ENCODE peak calls at places on chromosomes 12 and 14, in five cellular contexts. One of them, this sample, is unnamed.

GRCh38 chr12:49539406-49540228 is 787 bp downstream of the KCNH3 start:
- DNase-seq in HT-29: no peak
- DNase-seq in CD8-positive, alpha-beta T cell: no peak
- DNase-seq in H4: no peak
- DNase-seq in activated naive CD4-positive, alpha-beta T cell treated with Interleukin-2 at 50 U/mL for 16 hours: no peak
- DNase-seq in this sample: no peak

GRCh38 chr14:66662374-66662773 is 154.4 kb downstream of the GPHN start:
- DNase-seq in HT-29: no peak
- DNase-seq in CD8-positive, alpha-beta T cell: no peak
- DNase-seq in H4: peak; percentile 7
- DNase-seq in activated naive CD4-positive, alpha-beta T cell treated with Interleukin-2 at 50 U/mL for 16 hours: no peak
- DNase-seq in this sample: no peak

GRCh38 chr14:61479746-61480502 is 158.5 kb downstream of the PRKCH start:
- DNase-seq in HT-29: no peak
- DNase-seq in CD8-positive, alpha-beta T cell: no peak
- DNase-seq in H4: no peak
- DNase-seq in activated naive CD4-positive, alpha-beta T cell treated with Interleukin-2 at 50 U/mL for 16 hours: no peak
- DNase-seq in this sample: peak; percentile 60

GRCh38 chr14:59585891-59586554 is 9.4 kb upstream of the CCDC175 start:
- DNase-seq in HT-29: no peak
- DNase-seq in CD8-positive, alpha-beta T cell: no peak
- DNase-seq in H4: peak; percentile 95
- DNase-seq in activated naive CD4-positive, alpha-beta T cell treated with Interleukin-2 at 50 U/mL for 16 hours: no peak
- DNase-seq in this sample: no peak

GRCh38 chr14:100394886-100395672 is 71.9 kb downstream of the SLC25A47 start:
- DNase-seq in HT-29: no peak
- DNase-seq in CD8-positive, alpha-beta T cell: no peak
- DNase-seq in H4: no peak
- DNase-seq in activated naive CD4-positive, alpha-beta T cell treated with Interleukin-2 at 50 U/mL for 16 hours: no peak
- DNase-seq in this sample: no peak

GRCh38 chr14:103483600-103483999 is 39.0 kb downstream of the CKB start:
- DNase-seq in HT-29: no peak
- DNase-seq in CD8-positive, alpha-beta T cell: no peak
- DNase-seq in H4: peak; percentile 76
- DNase-seq in activated naive CD4-positive, alpha-beta T cell treated with Interleukin-2 at 50 U/mL for 16 hours: no peak
- DNase-seq in this sample: no peak

GRCh38 chr14:79581912-79582576 is 629.3 kb downstream of the DIO2 start:
- DNase-seq in HT-29: no peak
- DNase-seq in CD8-positive, alpha-beta T cell: no peak
- DNase-seq in H4: no peak
- DNase-seq in activated naive CD4-positive, alpha-beta T cell treated with Interleukin-2 at 50 U/mL for 16 hours: no peak
- DNase-seq in this sample: no peak

GRCh38 chr12:130026608-130027176 is 122.9 kb upstream of the TMEM132D start:
- DNase-seq in HT-29: peak; percentile 62
- DNase-seq in CD8-positive, alpha-beta T cell: peak; percentile 29
- DNase-seq in H4: peak; percentile 29
- DNase-seq in activated naive CD4-positive, alpha-beta T cell treated with Interleukin-2 at 50 U/mL for 16 hours: peak; percentile 4
- DNase-seq in this sample: peak; percentile 64

GRCh38 chr12:15044461-15044860 is 71.6 kb downstream of the PDE6H start:
- DNase-seq in HT-29: no peak
- DNase-seq in CD8-positive, alpha-beta T cell: no peak
- DNase-seq in H4: no peak
- DNase-seq in activated naive CD4-positive, alpha-beta T cell treated with Interleukin-2 at 50 U/mL for 16 hours: no peak
- DNase-seq in this sample: no peak

GRCh38 chr12:124613151-124613585 is 45.8 kb upstream of the NCOR2 start:
- DNase-seq in HT-29: no peak
- DNase-seq in CD8-positive, alpha-beta T cell: no peak
- DNase-seq in H4: no peak
- DNase-seq in activated naive CD4-positive, alpha-beta T cell treated with Interleukin-2 at 50 U/mL for 16 hours: no peak
- DNase-seq in this sample: no peak

GRCh38 chr12:110689002-110689600 is at the start of gene HVCN1:
- DNase-seq in HT-29: no peak
- DNase-seq in CD8-positive, alpha-beta T cell: peak; percentile 42
- DNase-seq in H4: no peak
- DNase-seq in activated naive CD4-positive, alpha-beta T cell treated with Interleukin-2 at 50 U/mL for 16 hours: peak; percentile 46
- DNase-seq in this sample: peak; percentile 80

GRCh38 chr14:105568859-105569766 is 42.7 kb downstream of the TMEM121 start:
- DNase-seq in HT-29: no peak
- DNase-seq in CD8-positive, alpha-beta T cell: no peak
- DNase-seq in H4: no peak
- DNase-seq in activated naive CD4-positive, alpha-beta T cell treated with Interleukin-2 at 50 U/mL for 16 hours: no peak
- DNase-seq in this sample: peak; percentile 12

GRCh38 chr12:124509676-124510300 is 57.6 kb downstream of the NCOR2 start:
- DNase-seq in HT-29: peak; percentile 83
- DNase-seq in CD8-positive, alpha-beta T cell: no peak
- DNase-seq in H4: peak; percentile 90
- DNase-seq in activated naive CD4-positive, alpha-beta T cell treated with Interleukin-2 at 50 U/mL for 16 hours: no peak
- DNase-seq in this sample: no peak

GRCh38 chr14:75944607-75945241 is 37.1 kb downstream of the TGFB3 start:
- DNase-seq in HT-29: no peak
- DNase-seq in CD8-positive, alpha-beta T cell: no peak
- DNase-seq in H4: no peak
- DNase-seq in activated naive CD4-positive, alpha-beta T cell treated with Interleukin-2 at 50 U/mL for 16 hours: no peak
- DNase-seq in this sample: no peak

GRCh38 chr14:104794099-104794498 is 1.4 kb downstream of the AKT1 start:
- DNase-seq in HT-29: peak; percentile 38
- DNase-seq in CD8-positive, alpha-beta T cell: peak; percentile 44
- DNase-seq in H4: peak; percentile 53
- DNase-seq in activated naive CD4-positive, alpha-beta T cell treated with Interleukin-2 at 50 U/mL for 16 hours: peak; percentile 42
- DNase-seq in this sample: peak; percentile 78

GRCh38 chr14:46717211-46717610 is 65.6 kb upstream of the RPL10L start:
- DNase-seq in HT-29: no peak
- DNase-seq in CD8-positive, alpha-beta T cell: no peak
- DNase-seq in H4: peak; percentile 10
- DNase-seq in activated naive CD4-positive, alpha-beta T cell treated with Interleukin-2 at 50 U/mL for 16 hours: no peak
- DNase-seq in this sample: no peak

GRCh38 chr14:53411110-53411509 is 258.0 kb upstream of the DDHD1 start:
- DNase-seq in HT-29: no peak
- DNase-seq in CD8-positive, alpha-beta T cell: no peak
- DNase-seq in H4: peak; percentile 74
- DNase-seq in activated naive CD4-positive, alpha-beta T cell treated with Interleukin-2 at 50 U/mL for 16 hours: no peak
- DNase-seq in this sample: no peak

GRCh38 chr12:100986595-100987547 is 192.3 kb downstream of the ANO4 start:
- DNase-seq in HT-29: no peak
- DNase-seq in CD8-positive, alpha-beta T cell: no peak
- DNase-seq in H4: no peak
- DNase-seq in activated naive CD4-positive, alpha-beta T cell treated with Interleukin-2 at 50 U/mL for 16 hours: no peak
- DNase-seq in this sample: no peak

GRCh38 chr12:121000530-121000929 is 15.8 kb downstream of the C12orf43 start:
- DNase-seq in HT-29: no peak
- DNase-seq in CD8-positive, alpha-beta T cell: no peak
- DNase-seq in H4: no peak
- DNase-seq in activated naive CD4-positive, alpha-beta T cell treated with Interleukin-2 at 50 U/mL for 16 hours: no peak
- DNase-seq in this sample: no peak

GRCh38 chr12:19857197-19857596 is 417.9 kb downstream of the AEBP2 start:
- DNase-seq in HT-29: no peak
- DNase-seq in CD8-positive, alpha-beta T cell: no peak
- DNase-seq in H4: no peak
- DNase-seq in activated naive CD4-positive, alpha-beta T cell treated with Interleukin-2 at 50 U/mL for 16 hours: no peak
- DNase-seq in this sample: no peak

GRCh38 chr12:69101505-69101904 is 137.9 kb upstream of the CPSF6 start:
- DNase-seq in HT-29: no peak
- DNase-seq in CD8-positive, alpha-beta T cell: no peak
- DNase-seq in H4: peak; percentile 15
- DNase-seq in activated naive CD4-positive, alpha-beta T cell treated with Interleukin-2 at 50 U/mL for 16 hours: no peak
- DNase-seq in this sample: no peak

GRCh38 chr12:6264402-6265037 is 46.0 kb upstream of the PLEKHG6 start:
- DNase-seq in HT-29: peak; percentile 59
- DNase-seq in CD8-positive, alpha-beta T cell: no peak
- DNase-seq in H4: no peak
- DNase-seq in activated naive CD4-positive, alpha-beta T cell treated with Interleukin-2 at 50 U/mL for 16 hours: no peak
- DNase-seq in this sample: no peak

GRCh38 chr14:96117101-96117897 is 78.1 kb downstream of the C14orf132 start:
- DNase-seq in HT-29: no peak
- DNase-seq in CD8-positive, alpha-beta T cell: no peak
- DNase-seq in H4: no peak
- DNase-seq in activated naive CD4-positive, alpha-beta T cell treated with Interleukin-2 at 50 U/mL for 16 hours: no peak
- DNase-seq in this sample: no peak

GRCh38 chr14:61461808-61462275 is 140.5 kb downstream of the PRKCH start:
- DNase-seq in HT-29: peak; percentile 77
- DNase-seq in CD8-positive, alpha-beta T cell: no peak
- DNase-seq in H4: peak; percentile 70
- DNase-seq in activated naive CD4-positive, alpha-beta T cell treated with Interleukin-2 at 50 U/mL for 16 hours: no peak
- DNase-seq in this sample: peak; percentile 62

GRCh38 chr12:68532204-68532886 is 78.4 kb upstream of the RAP1B start:
- DNase-seq in HT-29: no peak
- DNase-seq in CD8-positive, alpha-beta T cell: no peak
- DNase-seq in H4: no peak
- DNase-seq in activated naive CD4-positive, alpha-beta T cell treated with Interleukin-2 at 50 U/mL for 16 hours: no peak
- DNase-seq in this sample: no peak

GRCh38 chr12:55681142-55682077 is 26.3 kb downstream of the ITGA7 start:
- DNase-seq in HT-29: peak; percentile 91
- DNase-seq in CD8-positive, alpha-beta T cell: no peak
- DNase-seq in H4: peak; percentile 90
- DNase-seq in activated naive CD4-positive, alpha-beta T cell treated with Interleukin-2 at 50 U/mL for 16 hours: peak; percentile 4
- DNase-seq in this sample: no peak

GRCh38 chr14:45199246-45199645 is 53.8 kb downstream of the MIS18BP1 start:
- DNase-seq in HT-29: no peak
- DNase-seq in CD8-positive, alpha-beta T cell: no peak
- DNase-seq in H4: no peak
- DNase-seq in activated naive CD4-positive, alpha-beta T cell treated with Interleukin-2 at 50 U/mL for 16 hours: no peak
- DNase-seq in this sample: no peak

GRCh38 chr14:99518441-99519346 is 37.5 kb downstream of the CCNK start:
- DNase-seq in HT-29: peak; percentile 71
- DNase-seq in CD8-positive, alpha-beta T cell: peak; percentile 80
- DNase-seq in H4: peak; percentile 40
- DNase-seq in activated naive CD4-positive, alpha-beta T cell treated with Interleukin-2 at 50 U/mL for 16 hours: peak; percentile 85
- DNase-seq in this sample: peak; percentile 94

GRCh38 chr12:102484732-102485069 is 4.3 kb upstream of the IGF1 start:
- DNase-seq in HT-29: no peak
- DNase-seq in CD8-positive, alpha-beta T cell: no peak
- DNase-seq in H4: no peak
- DNase-seq in activated naive CD4-positive, alpha-beta T cell treated with Interleukin-2 at 50 U/mL for 16 hours: no peak
- DNase-seq in this sample: no peak

GRCh38 chr12:24803406-24804245 is 145.3 kb downstream of the BCAT1 start:
- DNase-seq in HT-29: no peak
- DNase-seq in CD8-positive, alpha-beta T cell: no peak
- DNase-seq in H4: no peak
- DNase-seq in activated naive CD4-positive, alpha-beta T cell treated with Interleukin-2 at 50 U/mL for 16 hours: no peak
- DNase-seq in this sample: no peak

GRCh38 chr14:75372260-75372659 is 55.6 kb upstream of the JDP2 start:
- DNase-seq in HT-29: no peak
- DNase-seq in CD8-positive, alpha-beta T cell: no peak
- DNase-seq in H4: no peak
- DNase-seq in activated naive CD4-positive, alpha-beta T cell treated with Interleukin-2 at 50 U/mL for 16 hours: no peak
- DNase-seq in this sample: no peak

GRCh38 chr12:32843528-32844095 is 53.0 kb downstream of the PKP2 start:
- DNase-seq in HT-29: no peak
- DNase-seq in CD8-positive, alpha-beta T cell: no peak
- DNase-seq in H4: peak; percentile 19
- DNase-seq in activated naive CD4-positive, alpha-beta T cell treated with Interleukin-2 at 50 U/mL for 16 hours: no peak
- DNase-seq in this sample: no peak

GRCh38 chr12:75658286-75658685 is 146.9 kb upstream of the KRR1 start:
- DNase-seq in HT-29: no peak
- DNase-seq in CD8-positive, alpha-beta T cell: no peak
- DNase-seq in H4: no peak
- DNase-seq in activated naive CD4-positive, alpha-beta T cell treated with Interleukin-2 at 50 U/mL for 16 hours: no peak
- DNase-seq in this sample: no peak

GRCh38 chr12:5051913-5052312 is 8.2 kb downstream of the KCNA5 start:
- DNase-seq in HT-29: no peak
- DNase-seq in CD8-positive, alpha-beta T cell: no peak
- DNase-seq in H4: no peak
- DNase-seq in activated naive CD4-positive, alpha-beta T cell treated with Interleukin-2 at 50 U/mL for 16 hours: no peak
- DNase-seq in this sample: no peak

GRCh38 chr12:90287585-90287984 is 578.9 kb upstream of the ATP2B1 start:
- DNase-seq in HT-29: no peak
- DNase-seq in CD8-positive, alpha-beta T cell: no peak
- DNase-seq in H4: no peak
- DNase-seq in activated naive CD4-positive, alpha-beta T cell treated with Interleukin-2 at 50 U/mL for 16 hours: no peak
- DNase-seq in this sample: no peak

GRCh38 chr12:59372971-59373370 is 222.9 kb upstream of the SLC16A7 start:
- DNase-seq in HT-29: peak; percentile 26
- DNase-seq in CD8-positive, alpha-beta T cell: no peak
- DNase-seq in H4: peak; percentile 13
- DNase-seq in activated naive CD4-positive, alpha-beta T cell treated with Interleukin-2 at 50 U/mL for 16 hours: no peak
- DNase-seq in this sample: no peak

GRCh38 chr12:89882051-89882450 is 173.4 kb upstream of the ATP2B1 start:
- DNase-seq in HT-29: no peak
- DNase-seq in CD8-positive, alpha-beta T cell: no peak
- DNase-seq in H4: peak; percentile 49
- DNase-seq in activated naive CD4-positive, alpha-beta T cell treated with Interleukin-2 at 50 U/mL for 16 hours: no peak
- DNase-seq in this sample: no peak

GRCh38 chr14:104094056-104094708 is 8.7 kb downstream of the ASPG start:
- DNase-seq in HT-29: no peak
- DNase-seq in CD8-positive, alpha-beta T cell: no peak
- DNase-seq in H4: no peak
- DNase-seq in activated naive CD4-positive, alpha-beta T cell treated with Interleukin-2 at 50 U/mL for 16 hours: no peak
- DNase-seq in this sample: no peak